ENCODE peak calls at places on chromosomes 5 and 9, in nine cellular contexts. D is RWPE1, W is heart right ventricle, T is WTC11, A is AG09309, F is endodermal cell, R is brain microvascular endothelial cell, M is cardiac fibroblast, N is IMR-90. J is an unnamed sample.
A peak's percentile ranks its signal among the peaks of the same experiment; 100 is the strongest.

GRCh38 chr5:100787648-100788047 is 115.4 kb downstream of the ST8SIA4 start:
- DNase-seq in F (no peak), T (no peak), D (no peak), M (no peak), N (no peak), W (no peak), R (no peak), A (no peak), J (no peak)

GRCh38 chr5:76522103-76522942 is 100.9 kb downstream of the F2RL2 start:
- DNase-seq in W (no peak), F (no peak), R (no peak), A (no peak), T (no peak), M (no peak), N (no peak), D (no peak), J (no peak)

GRCh38 chr5:58752030-58752429 is 169.2 kb downstream of the RAB3C start:
- DNase-seq in D (no peak), T (no peak), A (no peak), W (no peak), N (no peak), R (no peak), M (no peak), F (no peak), J (no peak)

GRCh38 chr5:20023686-20024085 is 35.7 kb upstream of the CDH18 start:
- DNase-seq in F (no peak), R (no peak), D (no peak), N (no peak), T (no peak), W (no peak), A (no peak), M (no peak), J (no peak)

GRCh38 chr9:110206388-110206787 is 1.6 kb downstream of the C9orf152 start:
- DNase-seq in T (no peak), D (no peak), F (no peak), W (no peak), R (no peak), M (no peak), N (no peak), A (no peak), J (no peak)

GRCh38 chr5:140497897-140498296 is 49.6 kb upstream of the EIF4EBP3 start:
- DNase-seq in A (no peak), T (no peak), W (no peak), R (no peak), M (no peak), D (no peak), N (no peak), F (no peak), J (no peak)

GRCh38 chr5:84191296-84191695 is 193.4 kb downstream of the EDIL3 start:
- DNase-seq in W (no peak), A (no peak), F (no peak), R (peak; percentile 7), T (no peak), D (no peak), N (peak; percentile 18), M (peak; percentile 28), J (no peak)

GRCh38 chr9:35814841-35815543 is at the start of gene HINT2:
- DNase-seq in D (peak; percentile 99), F (peak; percentile 99), T (peak; percentile 99), R (peak; percentile 98), W (peak; percentile 94), N (peak; percentile 99), M (peak; percentile 99), A (peak; percentile 98), J (peak; percentile 98)

GRCh38 chr5:131647078-131647769 is 12.2 kb upstream of the RAPGEF6 start:
- DNase-seq in M (no peak), N (no peak), T (no peak), A (no peak), R (no peak), F (no peak), W (no peak), D (no peak), J (no peak)

GRCh38 chr5:67997892-67998457 is 217.6 kb upstream of the PIK3R1 start:
- DNase-seq in A (no peak), W (no peak), F (no peak), N (no peak), D (no peak), R (no peak), T (no peak), M (no peak), J (no peak)

GRCh38 chr5:67998709-67999251 is 216.8 kb upstream of the PIK3R1 start:
- DNase-seq in D (no peak), M (peak; percentile 80), T (no peak), W (peak; percentile 44), R (peak; percentile 91), A (no peak), F (no peak), N (peak; percentile 38), J (peak; percentile 85)

GRCh38 chr5:67997148-67997547 is 218.4 kb upstream of the PIK3R1 start:
- DNase-seq in N (no peak), W (no peak), T (no peak), R (no peak), F (no peak), D (no peak), A (no peak), M (no peak), J (no peak)

GRCh38 chr5:67992919-67993318 is 222.6 kb upstream of the PIK3R1 start:
- DNase-seq in M (no peak), T (no peak), F (no peak), W (no peak), R (no peak), A (no peak), N (peak; percentile 33), D (no peak), J (no peak)

DNA sequence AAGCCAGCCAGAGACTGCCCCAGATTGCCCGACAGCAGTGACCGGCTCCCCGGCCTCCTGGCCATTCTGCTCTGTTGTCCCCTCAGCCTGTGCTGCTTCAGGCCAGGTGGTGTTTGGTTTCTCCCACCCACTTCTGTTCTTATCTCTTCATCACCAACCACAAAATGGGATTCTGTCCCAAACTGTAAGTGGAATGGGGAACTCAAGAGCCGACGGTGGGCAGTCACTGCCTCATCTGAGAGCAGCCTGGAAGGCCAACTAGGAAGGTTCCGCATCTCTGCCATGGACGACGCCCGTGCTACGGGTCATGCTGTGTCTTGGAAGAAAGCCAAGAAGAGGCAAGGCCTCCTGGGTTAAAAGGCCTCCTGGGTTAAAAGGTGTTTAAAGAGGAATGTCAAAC is 219.0 kb upstream of the PIK3R1 start:
- DNase-seq in M (no peak), T (no peak), F (no peak), N (no peak), W (no peak), D (no peak), R (no peak), A (no peak), J (no peak)
- TF ChIP-seq CTCF in M (no peak), T (no peak), F (no peak), N (no peak), W (no peak), D (no peak), R (no peak), A (no peak), J (no peak)

GRCh38 chr9:128946945-128947422 is 419 bp downstream of the DOLK start:
- DNase-seq in R (peak; percentile 22), D (no peak), M (peak; percentile 31), N (peak; percentile 11), F (no peak), W (peak; percentile 21), T (peak; percentile 24), A (no peak), J (no peak)
- TF ChIP-seq CTCF in R (no peak), D (no peak), M (no peak), N (no peak), F (no peak), W (no peak), T (no peak), A (no peak), J (no peak)

GRCh38 chr9:77011973-77012817 is 7.3 kb upstream of the FOXB2 start:
- DNase-seq in D (no peak), A (no peak), N (peak; percentile 29), F (peak; percentile 97), R (peak; percentile 17), M (peak; percentile 52), W (peak; percentile 54), T (peak; percentile 92), J (peak; percentile 85)
- TF ChIP-seq CTCF in D (peak; percentile 42), A (peak; percentile 81), N (peak; percentile 69), F (peak; percentile 98), R (peak; percentile 84), M (peak; percentile 84), W (peak; percentile 65), T (peak; percentile 98), J (peak; percentile 71)

GRCh38 chr5:35788724-35789123 is 68.0 kb upstream of the IL7R start:
- DNase-seq in R (no peak), W (no peak), D (no peak), F (no peak), T (no peak), N (no peak), A (no peak), M (no peak), J (no peak)
- TF ChIP-seq CTCF in R (no peak), W (no peak), D (no peak), F (no peak), T (no peak), N (no peak), A (no peak), M (no peak), J (no peak)